ENCODE peak calls at places on chromosomes 5 and 9, in seven cellular contexts. C, E, W, Q, J, O and M are unnamed samples. For H3K36me3, the result is how much of the 10 kb centered on the place peaks cover.

GRCh38 chr5:52560366-52560765 is 227.3 kb upstream of the ITGA1 start:
- DNase-seq in O (no peak), C (no peak), E (no peak), W (no peak), J (no peak), Q (peak), M (no peak)

GRCh38 chr5:83414601-83415000 is 56.9 kb upstream of the VCAN start:
- DNase-seq in Q (no peak), C (peak), W (no peak), J (no peak), E (no peak), O (no peak), M (no peak)

GRCh38 chr5:112669328-112669963 is 68.2 kb upstream of the APC start:
- DNase-seq in W (no peak), E (no peak), Q (peak), O (no peak), C (no peak), J (no peak), M (no peak)

GRCh38 chr5:42021119-42021518 is 96.0 kb downstream of the FBXO4 start:
- DNase-seq in E (no peak), W (no peak), O (no peak), J (no peak), C (peak), Q (no peak), M (no peak)

GRCh38 chr9:19102181-19102630 is 498 bp downstream of the HAUS6 start:
- DNase-seq in Q (no peak), O (no peak), C (peak), W (no peak), E (peak), J (peak), M (peak)

GRCh38 chr5:41157272-41157671 is 56.1 kb downstream of the C6 start:
- DNase-seq in W (no peak), J (no peak), Q (no peak), C (no peak), O (no peak), E (no peak), M (no peak)

GRCh38 chr5:15621094-15621493 is 121.1 kb downstream of the FBXL7 start:
- DNase-seq in J (no peak), Q (no peak), E (no peak), W (no peak), O (no peak), C (peak), M (no peak)

GRCh38 chr5:127076730-127077129 is 3.4 kb upstream of the C5orf63 start:
- DNase-seq in E (no peak), O (no peak), W (no peak), C (peak), J (no peak), Q (no peak), M (no peak)

DNA sequence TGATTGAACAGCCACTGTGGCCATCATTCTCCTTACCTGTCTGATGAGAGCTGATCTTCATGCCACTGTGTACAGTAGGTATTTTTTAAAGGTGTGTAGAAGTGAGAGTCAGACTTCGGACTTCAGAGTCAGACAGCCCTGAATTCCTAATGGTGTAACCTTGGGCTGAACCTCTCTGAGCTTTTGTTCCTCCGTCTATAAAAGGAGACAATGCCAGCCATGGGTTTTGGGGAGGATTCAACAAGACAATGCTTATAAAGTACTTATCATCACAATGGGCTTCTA is 18.7 kb downstream of the GSN start:
- DNase-seq in O (no peak), C (no peak), E (no peak), W (no peak), J (no peak), Q (no peak), M (no peak)
- H3K27ac ChIP-seq in O (peak), C (peak), E (peak), W (peak), J (no peak), Q (peak), M (peak)

GRCh38 chr9:72986522-72987116 is 33.8 kb upstream of the ALDH1A1 start:
- DNase-seq in O (no peak), W (no peak), E (no peak), J (no peak), C (no peak), Q (no peak), M (no peak)
- H3K4me3 ChIP-seq in O (no peak), W (no peak), E (no peak), J (no peak), C (no peak), Q (no peak), M (no peak)

GRCh38 chr9:128341435-128341849 is 1.1 kb downstream of the SLC27A4 start:
- DNase-seq in W (peak), Q (peak), E (peak), J (peak), O (no peak), C (peak), M (peak)

GRCh38 chr9:128344931-128345605 is 4.7 kb downstream of the SLC27A4 start:
- DNase-seq in Q (no peak), E (no peak), J (no peak), C (no peak), W (no peak), O (no peak), M (no peak)

GRCh38 chr9:128340691-128341434 is 536 bp downstream of the SLC27A4 start:
- DNase-seq in W (peak), J (no peak), C (peak), E (peak), O (no peak), Q (peak), M (no peak)

GRCh38 chr9:128343855-128344254 is 3.5 kb downstream of the SLC27A4 start:
- DNase-seq in O (no peak), Q (no peak), J (no peak), E (no peak), W (no peak), C (no peak), M (no peak)

DNA sequence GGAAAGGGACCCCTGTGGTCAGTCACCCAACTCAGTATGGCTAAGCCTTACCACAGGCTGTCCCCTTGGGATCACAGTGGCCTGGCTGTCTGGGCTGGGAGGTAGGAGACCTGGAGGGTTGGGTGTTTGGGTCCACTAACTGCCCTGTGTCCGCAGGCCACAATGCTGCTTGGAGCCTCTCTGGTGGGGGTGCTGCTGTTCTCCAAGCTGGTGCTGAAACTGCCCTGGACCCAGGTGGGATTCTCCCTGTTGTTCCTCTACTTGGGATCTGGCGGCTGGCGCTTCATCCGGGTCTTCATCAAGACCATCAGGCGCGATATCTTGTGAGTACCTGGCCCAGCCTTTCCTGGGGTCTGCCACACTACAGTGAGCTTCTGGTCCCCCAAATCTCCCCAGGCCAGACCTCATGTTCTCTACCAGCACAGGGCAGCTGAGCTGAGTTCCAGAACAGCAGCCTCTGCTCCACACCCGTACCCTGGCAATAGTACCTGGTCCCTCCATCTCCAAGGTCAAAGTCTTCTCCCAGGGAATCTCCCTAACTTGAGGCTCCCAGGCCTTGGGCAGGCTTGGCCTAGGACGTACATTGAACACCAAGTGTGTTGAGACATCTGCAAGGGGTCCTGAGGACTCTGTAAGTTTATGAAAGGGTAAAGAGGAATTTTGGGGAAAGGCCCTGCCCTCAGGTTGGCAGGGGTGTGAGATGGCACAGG is 2.8 kb downstream of the SLC27A4 start:
- DNase-seq in Q (no peak), W (no peak), J (no peak), C (no peak), O (no peak), E (no peak), M (no peak)
- H3K36me3 ChIP-seq in Q (under half), W (under half), J (under half), C (under half), O (under half), E (under half), M (under half)

DNA sequence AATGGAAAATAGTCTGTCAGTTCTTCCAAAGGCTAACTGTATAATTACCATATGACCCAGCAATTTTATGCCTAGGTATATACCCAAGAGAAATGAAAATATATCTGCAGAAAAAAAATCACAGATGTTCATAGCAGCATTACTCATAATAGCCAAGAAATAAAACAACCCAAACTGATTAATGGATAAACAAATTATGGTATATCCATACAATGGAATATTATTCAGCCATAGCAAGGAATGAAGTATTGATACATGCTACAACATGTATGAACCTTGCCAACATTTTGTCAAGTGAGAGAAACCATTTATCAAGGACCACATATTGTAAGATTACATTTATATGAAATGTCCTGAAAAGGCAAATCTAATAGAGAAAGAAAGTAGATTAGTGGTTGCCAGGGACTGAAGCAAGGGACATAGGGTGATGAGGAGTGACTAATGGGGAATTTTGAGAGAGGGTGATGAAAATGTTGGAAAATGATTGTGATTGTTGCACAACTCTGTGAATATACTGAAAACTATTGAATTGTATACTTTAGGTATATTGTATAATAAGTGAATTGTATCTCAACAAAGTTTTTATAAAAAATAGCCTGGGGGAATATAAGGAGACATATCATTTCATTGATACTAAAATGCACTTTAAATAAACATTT is 114.4 kb downstream of the PBX3 start:
- DNase-seq in J (no peak), Q (no peak), O (no peak), W (no peak), E (no peak), C (peak), M (no peak)
- H3K27ac ChIP-seq in J (no peak), Q (no peak), O (no peak), W (no peak), E (no peak), C (no peak), M (no peak)

GRCh38 chr5:72213482-72213881 is 106.2 kb downstream of the MAP1B start:
- DNase-seq in J (no peak), O (no peak), E (no peak), Q (no peak), W (no peak), C (no peak), M (no peak)

GRCh38 chr5:72209515-72210115 is 102.3 kb downstream of the MAP1B start:
- DNase-seq in O (no peak), J (no peak), W (peak), C (peak), Q (peak), E (no peak), M (no peak)

GRCh38 chr5:72208324-72208723 is 101.0 kb downstream of the MAP1B start:
- DNase-seq in W (no peak), O (no peak), J (no peak), E (no peak), C (no peak), Q (no peak), M (no peak)

GRCh38 chr5:72212171-72212570 is 104.9 kb downstream of the MAP1B start:
- DNase-seq in C (no peak), E (no peak), O (no peak), Q (no peak), J (no peak), W (no peak), M (no peak)

GRCh38 chr5:72210913-72211670 is 103.8 kb downstream of the MAP1B start:
- DNase-seq in O (no peak), Q (peak), J (no peak), C (peak), W (peak), E (peak), M (no peak)
- H3K4me3 ChIP-seq in O (no peak), Q (no peak), J (no peak), C (no peak), W (no peak), E (no peak), M (no peak)

GRCh38 chr5:32245742-32246141 is 67.0 kb downstream of the MTMR12 start:
- DNase-seq in J (no peak), C (no peak), E (no peak), O (no peak), Q (no peak), W (no peak), M (no peak)
- H3K36me3 ChIP-seq in J (half or more), C (under half), E (under half), O (under half), Q (under half), W (under half), M (half or more)

GRCh38 chr9:36150529-36151305 is 14.2 kb downstream of the GLIPR2 start:
- DNase-seq in Q (no peak), J (no peak), W (no peak), C (peak), O (no peak), E (no peak), M (no peak)
- H3K27ac ChIP-seq in Q (no peak), J (peak), W (no peak), C (no peak), O (no peak), E (peak), M (no peak)